ENCODE peak calls at places on chromosomes 2 and 18, in nine cellular contexts. One of them, this sample, is unnamed.

GRCh38 chr18:3458952-3459853 is 9.2 kb downstream of the TGIF1 start:
- DNase-seq in glutamatergic neuron: no peak
- DNase-seq in brain microvascular endothelial cell: no peak
- DNase-seq in Peyer's patch: no peak
- DNase-seq in type B pancreatic cell: no peak
- DNase-seq in WERI-Rb-1: no peak
- DNase-seq in uterus: no peak
- DNase-seq in endothelial cell: no peak
- DNase-seq in mammary epithelial cell: peak; percentile 69
- DNase-seq in this sample: peak; percentile 29

GRCh38 chr2:11336189-11336588 is 8.2 kb downstream of the ROCK2 start:
- DNase-seq in glutamatergic neuron: no peak
- DNase-seq in brain microvascular endothelial cell: no peak
- DNase-seq in Peyer's patch: no peak
- DNase-seq in type B pancreatic cell: no peak
- DNase-seq in WERI-Rb-1: no peak
- DNase-seq in uterus: no peak
- DNase-seq in endothelial cell: no peak
- DNase-seq in mammary epithelial cell: no peak
- DNase-seq in this sample: no peak

GRCh38 chr2:63801455-63801854 is 40.2 kb upstream of the UGP2 start:
- DNase-seq in glutamatergic neuron: no peak
- DNase-seq in brain microvascular endothelial cell: no peak
- DNase-seq in Peyer's patch: no peak
- DNase-seq in type B pancreatic cell: no peak
- DNase-seq in WERI-Rb-1: no peak
- DNase-seq in uterus: no peak
- DNase-seq in endothelial cell: no peak
- DNase-seq in mammary epithelial cell: no peak
- DNase-seq in this sample: no peak

GRCh38 chr2:199804831-199805230 is 46.2 kb downstream of the FTCDNL1 start:
- DNase-seq in glutamatergic neuron: no peak
- DNase-seq in brain microvascular endothelial cell: no peak
- DNase-seq in Peyer's patch: no peak
- DNase-seq in type B pancreatic cell: no peak
- DNase-seq in WERI-Rb-1: no peak
- DNase-seq in uterus: no peak
- DNase-seq in endothelial cell: no peak
- DNase-seq in mammary epithelial cell: no peak
- DNase-seq in this sample: no peak

GRCh38 chr2:31137211-31138036 is 816 bp downstream of the GALNT14 start:
- DNase-seq in glutamatergic neuron: peak; percentile 48
- DNase-seq in brain microvascular endothelial cell: no peak
- DNase-seq in Peyer's patch: peak; percentile 57
- DNase-seq in type B pancreatic cell: no peak
- DNase-seq in WERI-Rb-1: peak; percentile 33
- DNase-seq in uterus: no peak
- DNase-seq in endothelial cell: peak; percentile 38
- DNase-seq in mammary epithelial cell: peak; percentile 49
- DNase-seq in this sample: no peak

GRCh38 chr2:190717764-190718651 is 69.1 kb downstream of the NAB1 start:
- DNase-seq in glutamatergic neuron: no peak
- DNase-seq in brain microvascular endothelial cell: no peak
- DNase-seq in Peyer's patch: no peak
- DNase-seq in type B pancreatic cell: no peak
- DNase-seq in WERI-Rb-1: no peak
- DNase-seq in uterus: no peak
- DNase-seq in endothelial cell: no peak
- DNase-seq in mammary epithelial cell: no peak
- DNase-seq in this sample: no peak

GRCh38 chr2:39313575-39313974 is 69.8 kb upstream of the CDKL4 start:
- DNase-seq in glutamatergic neuron: no peak
- DNase-seq in brain microvascular endothelial cell: peak; percentile 67
- DNase-seq in Peyer's patch: no peak
- DNase-seq in type B pancreatic cell: no peak
- DNase-seq in WERI-Rb-1: no peak
- DNase-seq in uterus: no peak
- DNase-seq in endothelial cell: no peak
- DNase-seq in mammary epithelial cell: peak; percentile 21
- DNase-seq in this sample: peak; percentile 89

GRCh38 chr2:20215183-20216040 is 9.5 kb downstream of the SDC1 start:
- DNase-seq in glutamatergic neuron: no peak
- DNase-seq in brain microvascular endothelial cell: no peak
- DNase-seq in Peyer's patch: peak; percentile 82
- DNase-seq in type B pancreatic cell: no peak
- DNase-seq in WERI-Rb-1: no peak
- DNase-seq in uterus: no peak
- DNase-seq in endothelial cell: no peak
- DNase-seq in mammary epithelial cell: no peak
- DNase-seq in this sample: no peak

GRCh38 chr18:55781481-55781957 is 193.5 kb upstream of the TCF4 start:
- DNase-seq in glutamatergic neuron: peak; percentile 63
- DNase-seq in brain microvascular endothelial cell: peak; percentile 75
- DNase-seq in Peyer's patch: no peak
- DNase-seq in type B pancreatic cell: no peak
- DNase-seq in WERI-Rb-1: peak; percentile 76
- DNase-seq in uterus: peak; percentile 63
- DNase-seq in endothelial cell: peak; percentile 63
- DNase-seq in mammary epithelial cell: peak; percentile 44
- DNase-seq in this sample: peak; percentile 72

GRCh38 chr18:55778731-55779460 is 190.9 kb upstream of the TCF4 start:
- DNase-seq in glutamatergic neuron: no peak
- DNase-seq in brain microvascular endothelial cell: no peak
- DNase-seq in Peyer's patch: no peak
- DNase-seq in type B pancreatic cell: no peak
- DNase-seq in WERI-Rb-1: no peak
- DNase-seq in uterus: no peak
- DNase-seq in endothelial cell: no peak
- DNase-seq in mammary epithelial cell: peak; percentile 60
- DNase-seq in this sample: no peak

GRCh38 chr18:55779461-55779710 is 191.4 kb upstream of the TCF4 start:
- DNase-seq in glutamatergic neuron: no peak
- DNase-seq in brain microvascular endothelial cell: no peak
- DNase-seq in Peyer's patch: no peak
- DNase-seq in type B pancreatic cell: no peak
- DNase-seq in WERI-Rb-1: no peak
- DNase-seq in uterus: no peak
- DNase-seq in endothelial cell: no peak
- DNase-seq in mammary epithelial cell: peak; percentile 22
- DNase-seq in this sample: no peak

GRCh38 chr18:55780591-55781071 is 192.6 kb upstream of the TCF4 start:
- DNase-seq in glutamatergic neuron: no peak
- DNase-seq in brain microvascular endothelial cell: no peak
- DNase-seq in Peyer's patch: no peak
- DNase-seq in type B pancreatic cell: no peak
- DNase-seq in WERI-Rb-1: no peak
- DNase-seq in uterus: no peak
- DNase-seq in endothelial cell: no peak
- DNase-seq in mammary epithelial cell: no peak
- DNase-seq in this sample: no peak

GRCh38 chr18:55779711-55780590 is 192.0 kb upstream of the TCF4 start:
- DNase-seq in glutamatergic neuron: peak; percentile 74
- DNase-seq in brain microvascular endothelial cell: no peak
- DNase-seq in Peyer's patch: peak; percentile 48
- DNase-seq in type B pancreatic cell: no peak
- DNase-seq in WERI-Rb-1: peak; percentile 38
- DNase-seq in uterus: peak; percentile 47
- DNase-seq in endothelial cell: peak; percentile 69
- DNase-seq in mammary epithelial cell: no peak
- DNase-seq in this sample: no peak
- TF ChIP-seq CTCF in glutamatergic neuron: no peak
- TF ChIP-seq CTCF in brain microvascular endothelial cell: no peak
- TF ChIP-seq CTCF in Peyer's patch: no peak
- TF ChIP-seq CTCF in type B pancreatic cell: peak; percentile 61
- TF ChIP-seq CTCF in WERI-Rb-1: peak; percentile 45
- TF ChIP-seq CTCF in uterus: no peak
- TF ChIP-seq CTCF in endothelial cell: no peak
- TF ChIP-seq CTCF in mammary epithelial cell: peak; percentile 31
- TF ChIP-seq CTCF in this sample: peak; percentile 64

GRCh38 chr18:50338122-50338521 is 36.7 kb upstream of the SKA1 start:
- DNase-seq in glutamatergic neuron: no peak
- DNase-seq in brain microvascular endothelial cell: no peak
- DNase-seq in Peyer's patch: no peak
- DNase-seq in type B pancreatic cell: no peak
- DNase-seq in WERI-Rb-1: no peak
- DNase-seq in uterus: no peak
- DNase-seq in endothelial cell: no peak
- DNase-seq in mammary epithelial cell: no peak
- DNase-seq in this sample: no peak

GRCh38 chr18:50334546-50335152 is 40.2 kb upstream of the SKA1 start:
- DNase-seq in glutamatergic neuron: no peak
- DNase-seq in brain microvascular endothelial cell: no peak
- DNase-seq in Peyer's patch: no peak
- DNase-seq in type B pancreatic cell: no peak
- DNase-seq in WERI-Rb-1: no peak
- DNase-seq in uterus: no peak
- DNase-seq in endothelial cell: no peak
- DNase-seq in mammary epithelial cell: no peak
- DNase-seq in this sample: no peak

GRCh38 chr18:50338676-50339075 is 36.2 kb upstream of the SKA1 start:
- DNase-seq in glutamatergic neuron: no peak
- DNase-seq in brain microvascular endothelial cell: no peak
- DNase-seq in Peyer's patch: no peak
- DNase-seq in type B pancreatic cell: no peak
- DNase-seq in WERI-Rb-1: no peak
- DNase-seq in uterus: no peak
- DNase-seq in endothelial cell: no peak
- DNase-seq in mammary epithelial cell: no peak
- DNase-seq in this sample: no peak

GRCh38 chr18:50341443-50341842 is 33.4 kb upstream of the SKA1 start:
- DNase-seq in glutamatergic neuron: no peak
- DNase-seq in brain microvascular endothelial cell: no peak
- DNase-seq in Peyer's patch: no peak
- DNase-seq in type B pancreatic cell: no peak
- DNase-seq in WERI-Rb-1: no peak
- DNase-seq in uterus: no peak
- DNase-seq in endothelial cell: no peak
- DNase-seq in mammary epithelial cell: no peak
- DNase-seq in this sample: no peak

DNA sequence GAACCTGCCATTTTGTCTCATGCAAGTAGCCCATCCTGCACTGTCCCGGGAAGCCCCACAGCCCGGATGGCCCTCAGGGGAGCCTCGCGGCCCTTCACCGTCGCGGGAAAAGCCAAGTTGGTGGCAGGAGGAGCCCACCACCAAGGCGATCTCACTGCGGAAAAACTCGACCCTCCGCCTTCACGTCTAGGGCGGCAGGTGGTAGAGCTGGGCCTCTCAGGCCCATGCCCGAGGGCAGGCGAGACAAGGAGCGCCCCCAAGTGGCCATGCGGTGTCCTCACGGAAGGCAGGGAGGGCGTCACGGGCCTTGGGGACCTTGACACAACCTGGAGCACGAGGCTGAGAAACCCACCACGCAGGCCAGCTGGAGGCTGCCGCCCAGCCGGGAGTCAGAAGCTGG is 34.8 kb upstream of the SKA1 start:
- DNase-seq in glutamatergic neuron: no peak
- DNase-seq in brain microvascular endothelial cell: no peak
- DNase-seq in Peyer's patch: no peak
- DNase-seq in type B pancreatic cell: no peak
- DNase-seq in WERI-Rb-1: peak; percentile 19
- DNase-seq in uterus: no peak
- DNase-seq in endothelial cell: no peak
- DNase-seq in mammary epithelial cell: no peak
- DNase-seq in this sample: no peak
- TF ChIP-seq CTCF in glutamatergic neuron: no peak
- TF ChIP-seq CTCF in brain microvascular endothelial cell: peak; percentile 1
- TF ChIP-seq CTCF in Peyer's patch: no peak
- TF ChIP-seq CTCF in type B pancreatic cell: no peak
- TF ChIP-seq CTCF in WERI-Rb-1: peak; percentile 39
- TF ChIP-seq CTCF in uterus: no peak
- TF ChIP-seq CTCF in endothelial cell: no peak
- TF ChIP-seq CTCF in mammary epithelial cell: peak; percentile 2
- TF ChIP-seq CTCF in this sample: peak; percentile 20

DNA sequence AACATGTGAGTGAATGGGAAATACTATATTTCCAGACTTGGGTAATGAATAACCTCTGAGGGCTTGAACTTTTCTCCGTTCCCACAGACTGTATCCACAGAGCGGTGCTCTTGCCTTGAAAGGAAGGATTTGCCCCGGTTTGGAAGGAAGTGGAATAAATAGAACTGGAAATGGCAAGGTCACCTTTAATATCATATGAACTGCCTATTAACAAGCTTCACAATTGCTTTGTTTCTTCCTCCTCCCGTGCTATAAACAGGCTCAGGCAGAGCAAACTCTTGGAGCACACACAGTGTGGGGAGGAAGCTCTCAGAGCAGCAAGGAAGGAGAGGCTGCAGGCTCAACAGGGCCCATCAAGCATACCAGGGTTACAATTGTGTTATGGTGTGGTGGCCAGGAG is 28.5 kb upstream of the DARS1 start:
- DNase-seq in glutamatergic neuron: no peak
- DNase-seq in brain microvascular endothelial cell: no peak
- DNase-seq in Peyer's patch: no peak
- DNase-seq in type B pancreatic cell: no peak
- DNase-seq in WERI-Rb-1: no peak
- DNase-seq in uterus: no peak
- DNase-seq in endothelial cell: no peak
- DNase-seq in mammary epithelial cell: no peak
- DNase-seq in this sample: no peak
- TF ChIP-seq CTCF in glutamatergic neuron: no peak
- TF ChIP-seq CTCF in brain microvascular endothelial cell: no peak
- TF ChIP-seq CTCF in Peyer's patch: no peak
- TF ChIP-seq CTCF in type B pancreatic cell: no peak
- TF ChIP-seq CTCF in WERI-Rb-1: no peak
- TF ChIP-seq CTCF in uterus: no peak
- TF ChIP-seq CTCF in endothelial cell: no peak
- TF ChIP-seq CTCF in mammary epithelial cell: no peak
- TF ChIP-seq CTCF in this sample: no peak

GRCh38 chr18:59842947-59843346 is 56.8 kb upstream of the PMAIP1 start:
- DNase-seq in glutamatergic neuron: no peak
- DNase-seq in brain microvascular endothelial cell: no peak
- DNase-seq in Peyer's patch: no peak
- DNase-seq in type B pancreatic cell: no peak
- DNase-seq in WERI-Rb-1: no peak
- DNase-seq in uterus: no peak
- DNase-seq in endothelial cell: no peak
- DNase-seq in mammary epithelial cell: peak; percentile 58
- DNase-seq in this sample: no peak

GRCh38 chr18:59835656-59836379 is 64.0 kb upstream of the PMAIP1 start:
- DNase-seq in glutamatergic neuron: no peak
- DNase-seq in brain microvascular endothelial cell: peak; percentile 1
- DNase-seq in Peyer's patch: no peak
- DNase-seq in type B pancreatic cell: no peak
- DNase-seq in WERI-Rb-1: no peak
- DNase-seq in uterus: no peak
- DNase-seq in endothelial cell: no peak
- DNase-seq in mammary epithelial cell: no peak
- DNase-seq in this sample: no peak

GRCh38 chr18:59837586-59837985 is 62.2 kb upstream of the PMAIP1 start:
- DNase-seq in glutamatergic neuron: peak; percentile 33
- DNase-seq in brain microvascular endothelial cell: peak; percentile 57
- DNase-seq in Peyer's patch: no peak
- DNase-seq in type B pancreatic cell: no peak
- DNase-seq in WERI-Rb-1: peak; percentile 72
- DNase-seq in uterus: no peak
- DNase-seq in endothelial cell: peak; percentile 51
- DNase-seq in mammary epithelial cell: peak; percentile 64
- DNase-seq in this sample: peak; percentile 37

GRCh38 chr18:59839241-59839640 is 60.6 kb upstream of the PMAIP1 start:
- DNase-seq in glutamatergic neuron: no peak
- DNase-seq in brain microvascular endothelial cell: no peak
- DNase-seq in Peyer's patch: no peak
- DNase-seq in type B pancreatic cell: no peak
- DNase-seq in WERI-Rb-1: no peak
- DNase-seq in uterus: no peak
- DNase-seq in endothelial cell: no peak
- DNase-seq in mammary epithelial cell: no peak
- DNase-seq in this sample: no peak

DNA sequence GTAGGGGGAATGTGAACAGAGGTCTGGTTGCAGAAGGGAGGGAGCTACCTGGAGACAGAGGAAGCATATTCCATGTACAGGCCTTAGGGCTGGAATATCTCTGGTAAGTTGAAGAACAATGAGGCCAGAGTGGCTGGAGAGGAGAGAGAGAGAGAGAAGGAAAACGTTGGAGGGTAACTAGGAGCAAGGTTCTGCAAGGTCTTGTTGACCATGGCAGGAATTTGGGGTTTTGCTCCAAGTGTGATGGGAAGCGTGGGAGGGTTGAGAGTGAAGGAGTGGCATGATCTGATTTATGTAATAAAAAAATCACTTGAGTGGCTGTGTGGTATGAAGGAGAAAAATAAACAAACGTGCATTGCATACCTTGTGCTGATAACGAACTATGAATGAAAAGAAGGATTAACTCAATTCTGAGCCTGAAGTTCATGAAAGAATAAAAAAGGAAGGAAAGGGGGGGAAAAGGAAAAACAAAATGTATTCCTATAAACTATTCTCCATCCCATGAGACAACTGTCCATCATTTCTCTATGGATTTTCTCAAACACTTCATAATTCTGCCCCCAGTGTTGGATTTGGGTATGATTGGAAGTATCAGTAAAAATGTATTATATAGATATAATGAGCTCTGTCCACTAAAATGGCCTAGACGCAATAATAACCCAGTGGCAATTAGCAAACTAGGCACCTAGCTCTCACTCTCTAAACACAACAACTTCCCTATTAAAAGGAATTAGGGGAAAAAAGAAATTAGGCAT is 59.7 kb upstream of the PMAIP1 start:
- DNase-seq in glutamatergic neuron: no peak
- DNase-seq in brain microvascular endothelial cell: no peak
- DNase-seq in Peyer's patch: no peak
- DNase-seq in type B pancreatic cell: no peak
- DNase-seq in WERI-Rb-1: no peak
- DNase-seq in uterus: no peak
- DNase-seq in endothelial cell: no peak
- DNase-seq in mammary epithelial cell: no peak
- DNase-seq in this sample: no peak
- TF ChIP-seq CTCF in glutamatergic neuron: peak; percentile 24
- TF ChIP-seq CTCF in brain microvascular endothelial cell: peak; percentile 15
- TF ChIP-seq CTCF in Peyer's patch: no peak
- TF ChIP-seq CTCF in type B pancreatic cell: peak; percentile 42
- TF ChIP-seq CTCF in WERI-Rb-1: no peak
- TF ChIP-seq CTCF in uterus: no peak
- TF ChIP-seq CTCF in endothelial cell: no peak
- TF ChIP-seq CTCF in mammary epithelial cell: peak; percentile 9
- TF ChIP-seq CTCF in this sample: peak; percentile 67